ENCODE peak calls at places on chromosomes 6 and 20, in six cellular contexts. One of them, this sample, is unnamed.

GRCh38 chr20:44576297-44576696 is 6.1 kb upstream of the PKIG start:
- DNase-seq in LoVo: no peak
- DNase-seq in left ventricle myocardium inferior: no peak
- DNase-seq in activated T-cell treated with anti-CD3 and anti-CD28 coated beads, Interleukin-2, amount 50 U/mL, for 72 hours: peak
- DNase-seq in HAP-1: no peak
- DNase-seq in kidney tubule cell: no peak
- DNase-seq in this sample: no peak

GRCh38 chr20:63103402-63104311 is 96.9 kb upstream of the BHLHE23 start:
- DNase-seq in left ventricle myocardium inferior: no peak
- DNase-seq in LoVo: no peak
- DNase-seq in kidney tubule cell: no peak
- DNase-seq in HAP-1: no peak
- DNase-seq in activated T-cell treated with anti-CD3 and anti-CD28 coated beads, Interleukin-2, amount 50 U/mL, for 72 hours: no peak
- DNase-seq in this sample: no peak

GRCh38 chr6:84348801-84349200 is 121.4 kb upstream of the CEP162 start:
- DNase-seq in kidney tubule cell: no peak
- DNase-seq in left ventricle myocardium inferior: no peak
- DNase-seq in LoVo: no peak
- DNase-seq in activated T-cell treated with anti-CD3 and anti-CD28 coated beads, Interleukin-2, amount 50 U/mL, for 72 hours: no peak
- DNase-seq in HAP-1: no peak
- DNase-seq in this sample: no peak

GRCh38 chr6:142861711-142862110 is 83.3 kb downstream of the HIVEP2 start:
- DNase-seq in activated T-cell treated with anti-CD3 and anti-CD28 coated beads, Interleukin-2, amount 50 U/mL, for 72 hours: no peak
- DNase-seq in left ventricle myocardium inferior: no peak
- DNase-seq in kidney tubule cell: no peak
- DNase-seq in LoVo: no peak
- DNase-seq in HAP-1: no peak
- DNase-seq in this sample: no peak

GRCh38 chr6:3742426-3743344 is 8.8 kb downstream of the PXDC1 start:
- DNase-seq in HAP-1: peak
- DNase-seq in left ventricle myocardium inferior: peak
- DNase-seq in kidney tubule cell: peak
- DNase-seq in LoVo: peak
- DNase-seq in activated T-cell treated with anti-CD3 and anti-CD28 coated beads, Interleukin-2, amount 50 U/mL, for 72 hours: peak
- DNase-seq in this sample: peak

GRCh38 chr6:116447496-116448011 is 13.6 kb upstream of the CALHM6 start:
- DNase-seq in left ventricle myocardium inferior: no peak
- DNase-seq in activated T-cell treated with anti-CD3 and anti-CD28 coated beads, Interleukin-2, amount 50 U/mL, for 72 hours: no peak
- DNase-seq in kidney tubule cell: peak
- DNase-seq in HAP-1: no peak
- DNase-seq in LoVo: no peak
- DNase-seq in this sample: no peak

GRCh38 chr6:138972226-138972665 is 15.8 kb downstream of the REPS1 start:
- DNase-seq in left ventricle myocardium inferior: no peak
- DNase-seq in kidney tubule cell: peak
- DNase-seq in activated T-cell treated with anti-CD3 and anti-CD28 coated beads, Interleukin-2, amount 50 U/mL, for 72 hours: no peak
- DNase-seq in LoVo: no peak
- DNase-seq in HAP-1: no peak
- DNase-seq in this sample: no peak

GRCh38 chr6:30687659-30688431 is 1.4 kb upstream of the PPP1R18 start:
- DNase-seq in LoVo: no peak
- DNase-seq in kidney tubule cell: no peak
- DNase-seq in left ventricle myocardium inferior: peak
- DNase-seq in HAP-1: no peak
- DNase-seq in activated T-cell treated with anti-CD3 and anti-CD28 coated beads, Interleukin-2, amount 50 U/mL, for 72 hours: no peak
- DNase-seq in this sample: no peak

GRCh38 chr6:130132286-130132701 is 90.5 kb downstream of the SAMD3 start:
- DNase-seq in activated T-cell treated with anti-CD3 and anti-CD28 coated beads, Interleukin-2, amount 50 U/mL, for 72 hours: peak
- DNase-seq in HAP-1: no peak
- DNase-seq in kidney tubule cell: no peak
- DNase-seq in left ventricle myocardium inferior: no peak
- DNase-seq in LoVo: no peak
- DNase-seq in this sample: no peak

GRCh38 chr6:45126033-45126432 is 202.1 kb upstream of the RUNX2 start:
- DNase-seq in kidney tubule cell: no peak
- DNase-seq in LoVo: no peak
- DNase-seq in activated T-cell treated with anti-CD3 and anti-CD28 coated beads, Interleukin-2, amount 50 U/mL, for 72 hours: no peak
- DNase-seq in HAP-1: no peak
- DNase-seq in left ventricle myocardium inferior: no peak
- DNase-seq in this sample: no peak

GRCh38 chr20:34084227-34084923 is 27.7 kb downstream of the EIF2S2 start:
- DNase-seq in kidney tubule cell: no peak
- DNase-seq in HAP-1: no peak
- DNase-seq in activated T-cell treated with anti-CD3 and anti-CD28 coated beads, Interleukin-2, amount 50 U/mL, for 72 hours: no peak
- DNase-seq in LoVo: no peak
- DNase-seq in left ventricle myocardium inferior: no peak
- DNase-seq in this sample: no peak

GRCh38 chr6:18503588-18504231 is 116.6 kb downstream of the RNF144B start:
- DNase-seq in LoVo: peak
- DNase-seq in HAP-1: peak
- DNase-seq in left ventricle myocardium inferior: peak
- DNase-seq in activated T-cell treated with anti-CD3 and anti-CD28 coated beads, Interleukin-2, amount 50 U/mL, for 72 hours: peak
- DNase-seq in kidney tubule cell: peak
- DNase-seq in this sample: peak

GRCh38 chr6:165308926-165309731 is at the start of gene C6orf118:
- DNase-seq in left ventricle myocardium inferior: peak
- DNase-seq in LoVo: no peak
- DNase-seq in HAP-1: peak
- DNase-seq in activated T-cell treated with anti-CD3 and anti-CD28 coated beads, Interleukin-2, amount 50 U/mL, for 72 hours: no peak
- DNase-seq in kidney tubule cell: peak
- DNase-seq in this sample: peak

GRCh38 chr6:111477481-111477938 is 5.5 kb downstream of the REV3L start:
- DNase-seq in HAP-1: no peak
- DNase-seq in kidney tubule cell: peak
- DNase-seq in LoVo: no peak
- DNase-seq in activated T-cell treated with anti-CD3 and anti-CD28 coated beads, Interleukin-2, amount 50 U/mL, for 72 hours: no peak
- DNase-seq in left ventricle myocardium inferior: no peak
- DNase-seq in this sample: peak

GRCh38 chr6:3296537-3297453 is 38.0 kb downstream of the PSMG4 start:
- DNase-seq in left ventricle myocardium inferior: no peak
- DNase-seq in LoVo: no peak
- DNase-seq in activated T-cell treated with anti-CD3 and anti-CD28 coated beads, Interleukin-2, amount 50 U/mL, for 72 hours: no peak
- DNase-seq in HAP-1: no peak
- DNase-seq in kidney tubule cell: no peak
- DNase-seq in this sample: no peak

GRCh38 chr20:49821850-49822249 is 9.2 kb downstream of the SLC9A8 start:
- DNase-seq in kidney tubule cell: peak
- DNase-seq in left ventricle myocardium inferior: no peak
- DNase-seq in activated T-cell treated with anti-CD3 and anti-CD28 coated beads, Interleukin-2, amount 50 U/mL, for 72 hours: no peak
- DNase-seq in LoVo: no peak
- DNase-seq in HAP-1: no peak
- DNase-seq in this sample: no peak

This sample was measured in ELF-1.